ENCODE peak calls at places on chromosomes 4 and X, in ten cellular contexts. One of them, this sample, is unnamed.

GRCh38 chrX:151155234-151155633 is 21.1 kb upstream of the GPR50 start:
- DNase-seq in WERI-Rb-1: no peak
- DNase-seq in LNCaP clone FGC: no peak
- DNase-seq in AG04450: no peak
- DNase-seq in PC-9: no peak
- DNase-seq in mesendoderm: no peak
- DNase-seq in GM12864: no peak
- DNase-seq in AG04449: no peak
- DNase-seq in fibroblast of mammary gland: no peak
- DNase-seq in tibial artery: no peak
- DNase-seq in this sample: no peak

GRCh38 chr4:156193800-156194199 is 240.1 kb upstream of the CTSO start:
- DNase-seq in AG04450: peak; percentile 51
- DNase-seq in PC-9: no peak
- DNase-seq in GM12864: no peak
- DNase-seq in LNCaP clone FGC: no peak
- DNase-seq in AG04449: peak; percentile 14
- DNase-seq in fibroblast of mammary gland: peak; percentile 28
- DNase-seq in WERI-Rb-1: no peak
- DNase-seq in tibial artery: no peak
- DNase-seq in mesendoderm: no peak
- DNase-seq in this sample: no peak

GRCh38 chr4:11805837-11806236 is 377.1 kb upstream of the HS3ST1 start:
- DNase-seq in tibial artery: no peak
- DNase-seq in PC-9: no peak
- DNase-seq in mesendoderm: peak; percentile 74
- DNase-seq in AG04449: no peak
- DNase-seq in fibroblast of mammary gland: peak; percentile 34
- DNase-seq in GM12864: no peak
- DNase-seq in AG04450: no peak
- DNase-seq in LNCaP clone FGC: peak; percentile 37
- DNase-seq in WERI-Rb-1: no peak
- DNase-seq in this sample: peak; percentile 22

GRCh38 chrX:74535633-74536141 is 78.7 kb downstream of the RLIM start:
- DNase-seq in tibial artery: peak; percentile 61
- DNase-seq in fibroblast of mammary gland: peak; percentile 55
- DNase-seq in GM12864: no peak
- DNase-seq in WERI-Rb-1: peak; percentile 36
- DNase-seq in AG04449: no peak
- DNase-seq in AG04450: no peak
- DNase-seq in mesendoderm: peak; percentile 64
- DNase-seq in LNCaP clone FGC: no peak
- DNase-seq in PC-9: no peak
- DNase-seq in this sample: no peak

GRCh38 chr4:48938831-48939230 is 32.3 kb upstream of the OCIAD2 start:
- DNase-seq in GM12864: no peak
- DNase-seq in tibial artery: no peak
- DNase-seq in LNCaP clone FGC: no peak
- DNase-seq in AG04450: no peak
- DNase-seq in fibroblast of mammary gland: no peak
- DNase-seq in PC-9: no peak
- DNase-seq in AG04449: no peak
- DNase-seq in WERI-Rb-1: no peak
- DNase-seq in mesendoderm: no peak
- DNase-seq in this sample: no peak

GRCh38 chr4:172982151-172982590 is 186.4 kb upstream of the GALNT7 start:
- DNase-seq in PC-9: peak; percentile 63
- DNase-seq in AG04450: peak; percentile 58
- DNase-seq in AG04449: no peak
- DNase-seq in tibial artery: peak; percentile 80
- DNase-seq in WERI-Rb-1: no peak
- DNase-seq in LNCaP clone FGC: peak; percentile 94
- DNase-seq in GM12864: no peak
- DNase-seq in fibroblast of mammary gland: peak; percentile 97
- DNase-seq in mesendoderm: no peak
- DNase-seq in this sample: peak; percentile 65

GRCh38 chr4:150156543-150156942 is 78.3 kb downstream of the DCLK2 start:
- DNase-seq in mesendoderm: no peak
- DNase-seq in AG04450: no peak
- DNase-seq in GM12864: no peak
- DNase-seq in WERI-Rb-1: no peak
- DNase-seq in LNCaP clone FGC: no peak
- DNase-seq in tibial artery: no peak
- DNase-seq in fibroblast of mammary gland: no peak
- DNase-seq in PC-9: no peak
- DNase-seq in AG04449: no peak
- DNase-seq in this sample: no peak

GRCh38 chrX:147900349-147900748 is 11.4 kb upstream of the FMR1 start:
- DNase-seq in WERI-Rb-1: no peak
- DNase-seq in tibial artery: no peak
- DNase-seq in fibroblast of mammary gland: no peak
- DNase-seq in mesendoderm: peak; percentile 73
- DNase-seq in AG04449: no peak
- DNase-seq in LNCaP clone FGC: no peak
- DNase-seq in PC-9: no peak
- DNase-seq in AG04450: no peak
- DNase-seq in GM12864: no peak
- DNase-seq in this sample: no peak

GRCh38 chr4:88458091-88458740 is 1.3 kb downstream of the HERC5 start:
- DNase-seq in PC-9: no peak
- DNase-seq in AG04449: no peak
- DNase-seq in LNCaP clone FGC: no peak
- DNase-seq in GM12864: no peak
- DNase-seq in mesendoderm: no peak
- DNase-seq in tibial artery: no peak
- DNase-seq in AG04450: no peak
- DNase-seq in WERI-Rb-1: no peak
- DNase-seq in fibroblast of mammary gland: no peak
- DNase-seq in this sample: no peak

GRCh38 chr4:29047341-29048041 is 1672.7 kb upstream of the PCDH7 start:
- DNase-seq in mesendoderm: no peak
- DNase-seq in AG04449: no peak
- DNase-seq in AG04450: no peak
- DNase-seq in tibial artery: no peak
- DNase-seq in PC-9: no peak
- DNase-seq in GM12864: no peak
- DNase-seq in WERI-Rb-1: no peak
- DNase-seq in fibroblast of mammary gland: no peak
- DNase-seq in LNCaP clone FGC: no peak
- DNase-seq in this sample: no peak

GRCh38 chrX:22950278-22951266 is 49.2 kb upstream of the DDX53 start:
- DNase-seq in AG04449: peak; percentile 34
- DNase-seq in WERI-Rb-1: no peak
- DNase-seq in GM12864: no peak
- DNase-seq in mesendoderm: no peak
- DNase-seq in fibroblast of mammary gland: peak; percentile 88
- DNase-seq in LNCaP clone FGC: no peak
- DNase-seq in PC-9: peak; percentile 49
- DNase-seq in tibial artery: no peak
- DNase-seq in AG04450: peak; percentile 57
- DNase-seq in this sample: peak; percentile 47

GRCh38 chr4:144509088-144509854 is 136.7 kb upstream of the HHIP start:
- DNase-seq in AG04450: no peak
- DNase-seq in PC-9: no peak
- DNase-seq in mesendoderm: no peak
- DNase-seq in WERI-Rb-1: no peak
- DNase-seq in GM12864: no peak
- DNase-seq in fibroblast of mammary gland: peak; percentile 6
- DNase-seq in AG04449: no peak
- DNase-seq in tibial artery: no peak
- DNase-seq in LNCaP clone FGC: no peak
- DNase-seq in this sample: no peak

GRCh38 chrX:15515931-15516330 is 15.3 kb downstream of the BMX start:
- DNase-seq in WERI-Rb-1: no peak
- DNase-seq in fibroblast of mammary gland: no peak
- DNase-seq in AG04450: no peak
- DNase-seq in AG04449: no peak
- DNase-seq in PC-9: no peak
- DNase-seq in mesendoderm: peak; percentile 59
- DNase-seq in GM12864: no peak
- DNase-seq in LNCaP clone FGC: no peak
- DNase-seq in tibial artery: peak; percentile 18
- DNase-seq in this sample: no peak

GRCh38 chr4:118918388-118918787 is 29.7 kb downstream of the SYNPO2 start:
- DNase-seq in WERI-Rb-1: no peak
- DNase-seq in AG04449: peak; percentile 74
- DNase-seq in AG04450: peak; percentile 77
- DNase-seq in GM12864: no peak
- DNase-seq in LNCaP clone FGC: no peak
- DNase-seq in tibial artery: no peak
- DNase-seq in fibroblast of mammary gland: peak; percentile 76
- DNase-seq in mesendoderm: peak; percentile 63
- DNase-seq in PC-9: no peak
- DNase-seq in this sample: peak; percentile 76

GRCh38 chr4:83369825-83370639 is 35.4 kb upstream of the HPSE start:
- DNase-seq in WERI-Rb-1: no peak
- DNase-seq in PC-9: no peak
- DNase-seq in AG04450: no peak
- DNase-seq in mesendoderm: peak; percentile 21
- DNase-seq in tibial artery: no peak
- DNase-seq in GM12864: no peak
- DNase-seq in LNCaP clone FGC: no peak
- DNase-seq in fibroblast of mammary gland: peak; percentile 82
- DNase-seq in AG04449: no peak
- DNase-seq in this sample: no peak

DNA sequence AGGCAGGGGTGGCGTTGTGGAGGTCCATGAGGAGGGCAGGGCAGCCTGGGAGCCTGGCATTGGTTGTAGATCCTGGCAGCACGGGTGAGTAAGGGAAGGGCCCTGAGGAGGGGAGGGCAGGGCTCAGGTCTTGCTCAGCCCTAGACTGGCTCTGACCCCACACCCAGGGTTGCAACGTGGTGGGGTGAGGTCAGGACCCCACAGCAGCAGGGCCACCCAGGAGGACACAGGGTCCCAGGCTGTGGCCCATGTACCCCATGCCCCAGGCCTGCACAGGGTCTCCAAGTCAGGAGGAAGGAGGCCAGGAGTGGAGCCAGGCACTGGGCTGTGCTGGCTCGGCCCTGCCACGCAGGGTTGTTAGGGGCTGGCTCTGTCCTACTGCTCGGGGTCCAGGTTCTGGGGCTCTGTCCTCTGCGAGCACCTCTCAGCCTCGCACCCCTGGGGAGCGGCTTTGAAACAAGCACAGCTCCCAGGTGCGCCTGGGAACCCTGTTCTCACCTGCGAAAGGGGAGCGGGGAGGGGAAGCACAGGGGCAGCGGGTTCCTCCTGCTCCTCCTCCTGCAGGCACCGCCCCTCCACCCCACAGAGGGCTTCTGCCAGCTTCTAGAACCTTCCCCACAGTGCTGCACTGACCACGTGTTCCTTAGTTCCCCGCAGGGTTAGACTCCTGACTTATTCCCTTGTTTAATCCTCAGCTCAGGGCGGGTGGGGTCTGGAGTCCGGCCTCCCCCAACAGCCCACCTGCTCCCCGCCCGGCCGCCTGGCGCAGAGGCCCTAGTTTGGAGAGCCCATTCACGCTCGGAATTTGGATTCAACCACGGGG is 20.4 kb downstream of the MSANTD1 start:
- DNase-seq in GM12864: no peak
- DNase-seq in tibial artery: peak; percentile 17
- DNase-seq in LNCaP clone FGC: no peak
- DNase-seq in AG04449: no peak
- DNase-seq in AG04450: no peak
- DNase-seq in WERI-Rb-1: peak; percentile 8
- DNase-seq in PC-9: no peak
- DNase-seq in fibroblast of mammary gland: no peak
- DNase-seq in mesendoderm: no peak
- DNase-seq in this sample: no peak
- H3K4me3 ChIP-seq in GM12864: no peak overlapping the region
- H3K4me3 ChIP-seq in tibial artery: no peak overlapping the region
- H3K4me3 ChIP-seq in LNCaP clone FGC: no peak overlapping the region
- H3K4me3 ChIP-seq in AG04449: no peak overlapping the region
- H3K4me3 ChIP-seq in AG04450: no peak overlapping the region
- H3K4me3 ChIP-seq in WERI-Rb-1: no peak overlapping the region
- H3K4me3 ChIP-seq in PC-9: no peak overlapping the region
- H3K4me3 ChIP-seq in fibroblast of mammary gland: no peak overlapping the region
- H3K4me3 ChIP-seq in mesendoderm: no peak overlapping the region
- H3K4me3 ChIP-seq in this sample: no peak overlapping the region

GRCh38 chr4:120921456-120922389 is 803 bp downstream of the PRDM5 start:
- DNase-seq in AG04449: no peak
- DNase-seq in PC-9: peak; percentile 14
- DNase-seq in LNCaP clone FGC: no peak
- DNase-seq in fibroblast of mammary gland: peak; percentile 75
- DNase-seq in AG04450: peak; percentile 24
- DNase-seq in mesendoderm: peak; percentile 59
- DNase-seq in WERI-Rb-1: peak; percentile 76
- DNase-seq in GM12864: no peak
- DNase-seq in tibial artery: peak; percentile 65
- DNase-seq in this sample: peak; percentile 17
- H3K4me3 ChIP-seq in AG04449: peak overlapping the region; percentile 69
- H3K4me3 ChIP-seq in PC-9: peak overlapping the region; percentile 51
- H3K4me3 ChIP-seq in LNCaP clone FGC: peak overlapping the region; percentile 39
- H3K4me3 ChIP-seq in fibroblast of mammary gland: peak overlapping the region; percentile 42
- H3K4me3 ChIP-seq in AG04450: peak overlapping the region; percentile 71
- H3K4me3 ChIP-seq in mesendoderm: peak overlapping the region; percentile 71
- H3K4me3 ChIP-seq in WERI-Rb-1: peak overlapping the region; percentile 81
- H3K4me3 ChIP-seq in GM12864: peak overlapping the region; percentile 26
- H3K4me3 ChIP-seq in tibial artery: peak overlapping the region; percentile 78
- H3K4me3 ChIP-seq in this sample: peak overlapping the region; percentile 77

GRCh38 chrX:1593286-1594271 is 2.2 kb downstream of the AKAP17A start:
- DNase-seq in mesendoderm: no peak
- DNase-seq in AG04450: no peak
- DNase-seq in fibroblast of mammary gland: no peak
- DNase-seq in WERI-Rb-1: no peak
- DNase-seq in AG04449: no peak
- DNase-seq in GM12864: no peak
- DNase-seq in PC-9: no peak
- DNase-seq in tibial artery: no peak
- DNase-seq in LNCaP clone FGC: no peak
- DNase-seq in this sample: no peak
- H3K4me3 ChIP-seq in mesendoderm: no peak overlapping the region
- H3K4me3 ChIP-seq in AG04450: peak overlapping the region; percentile 91
- H3K4me3 ChIP-seq in fibroblast of mammary gland: peak overlapping the region; percentile 82
- H3K4me3 ChIP-seq in WERI-Rb-1: no peak overlapping the region
- H3K4me3 ChIP-seq in AG04449: peak overlapping the region; percentile 93
- H3K4me3 ChIP-seq in GM12864: peak overlapping the region; percentile 96
- H3K4me3 ChIP-seq in PC-9: peak overlapping the region; percentile 95
- H3K4me3 ChIP-seq in tibial artery: peak overlapping the region; percentile 83
- H3K4me3 ChIP-seq in LNCaP clone FGC: peak overlapping the region; percentile 98
- H3K4me3 ChIP-seq in this sample: no peak overlapping the region

DNA sequence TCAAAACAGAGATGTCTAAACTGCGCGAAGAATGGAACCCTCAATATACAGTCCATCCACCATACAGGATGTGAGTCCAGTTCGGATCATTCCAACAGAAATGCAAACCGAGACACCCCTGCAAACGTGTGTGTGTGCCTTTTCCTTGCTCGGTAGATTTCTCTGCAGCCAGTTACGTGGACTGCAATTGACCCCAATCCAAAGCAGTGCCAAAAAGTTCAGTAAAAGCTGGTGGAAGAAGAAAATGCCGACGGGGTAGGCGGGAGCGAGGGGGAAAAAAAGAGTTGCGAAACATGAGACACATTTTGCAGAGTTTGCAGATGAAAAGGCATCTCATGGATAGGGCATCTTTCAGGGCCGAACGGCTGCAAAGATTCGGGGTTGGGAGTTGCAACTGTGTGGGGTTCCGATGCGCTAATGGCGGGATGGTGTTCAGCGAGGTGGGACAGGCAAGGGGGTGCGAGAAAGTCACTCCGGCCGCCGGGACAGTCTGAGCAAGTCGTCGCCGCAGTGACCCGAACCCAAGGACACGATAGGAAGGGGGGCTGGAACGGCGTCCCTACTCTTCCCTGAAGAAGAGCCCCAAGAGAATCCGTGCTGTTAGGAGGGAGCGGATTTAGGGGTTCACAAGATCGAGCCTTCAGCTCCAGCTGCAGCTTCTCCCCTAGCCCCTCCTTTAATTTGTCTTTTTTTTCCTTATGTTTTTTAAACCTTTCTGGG is 3.8 kb downstream of the PHOX2B start:
- DNase-seq in GM12864: no peak
- DNase-seq in fibroblast of mammary gland: no peak
- DNase-seq in WERI-Rb-1: no peak
- DNase-seq in AG04449: no peak
- DNase-seq in AG04450: no peak
- DNase-seq in mesendoderm: no peak
- DNase-seq in LNCaP clone FGC: no peak
- DNase-seq in tibial artery: no peak
- DNase-seq in PC-9: no peak
- DNase-seq in this sample: no peak
- H3K4me3 ChIP-seq in GM12864: no peak overlapping the region
- H3K4me3 ChIP-seq in fibroblast of mammary gland: no peak overlapping the region
- H3K4me3 ChIP-seq in WERI-Rb-1: no peak overlapping the region
- H3K4me3 ChIP-seq in AG04449: no peak overlapping the region
- H3K4me3 ChIP-seq in AG04450: no peak overlapping the region
- H3K4me3 ChIP-seq in mesendoderm: no peak overlapping the region
- H3K4me3 ChIP-seq in LNCaP clone FGC: no peak overlapping the region
- H3K4me3 ChIP-seq in tibial artery: no peak overlapping the region
- H3K4me3 ChIP-seq in PC-9: no peak overlapping the region
- H3K4me3 ChIP-seq in this sample: no peak overlapping the region